ENCODE peak calls at places on chromosomes 13 and 19, in five cellular contexts. W, N, Q, P and V are unnamed samples.

GRCh38 chr13:30257433-30258099 is 49.8 kb downstream of the KATNAL1 start:
- DNase-seq in N (no peak), Q (no peak), W (no peak), P (no peak), V (no peak)

GRCh38 chr19:46670874-46671273 is 9.9 kb upstream of the DACT3 start:
- DNase-seq in Q (no peak), P (no peak), W (no peak), N (peak), V (no peak)

GRCh38 chr13:94683426-94683825 is 28.9 kb downstream of the SOX21 start:
- DNase-seq in Q (no peak), N (no peak), W (no peak), P (no peak), V (no peak)

GRCh38 chr19:48654299-48655059 is 8.5 kb upstream of the CA11 start:
- DNase-seq in Q (no peak), P (no peak), N (no peak), W (no peak), V (no peak)

GRCh38 chr13:52356327-52356726 is 49.6 kb downstream of the THSD1 start:
- DNase-seq in P (no peak), Q (no peak), N (peak), W (no peak), V (peak)

GRCh38 chr13:27481766-27482165 is 31.4 kb upstream of the MTIF3 start:
- DNase-seq in P (peak), W (peak), N (peak), Q (peak), V (peak)

GRCh38 chr19:45079911-45080469 is 930 bp downstream of the GEMIN7 start:
- DNase-seq in Q (no peak), N (no peak), P (no peak), W (no peak), V (no peak)

GRCh38 chr13:110820311-110820710 is 94.6 kb downstream of the ANKRD10 start:
- DNase-seq in Q (no peak), P (no peak), N (no peak), W (no peak), V (no peak)

GRCh38 chr19:19226663-19227062 is 14.9 kb downstream of the NCAN start:
- DNase-seq in N (no peak), Q (no peak), W (no peak), P (no peak), V (no peak)

GRCh38 chr19:55536951-55537740 is at the start of gene SBK2:
- DNase-seq in W (no peak), Q (no peak), N (no peak), P (no peak), V (no peak)

DNA sequence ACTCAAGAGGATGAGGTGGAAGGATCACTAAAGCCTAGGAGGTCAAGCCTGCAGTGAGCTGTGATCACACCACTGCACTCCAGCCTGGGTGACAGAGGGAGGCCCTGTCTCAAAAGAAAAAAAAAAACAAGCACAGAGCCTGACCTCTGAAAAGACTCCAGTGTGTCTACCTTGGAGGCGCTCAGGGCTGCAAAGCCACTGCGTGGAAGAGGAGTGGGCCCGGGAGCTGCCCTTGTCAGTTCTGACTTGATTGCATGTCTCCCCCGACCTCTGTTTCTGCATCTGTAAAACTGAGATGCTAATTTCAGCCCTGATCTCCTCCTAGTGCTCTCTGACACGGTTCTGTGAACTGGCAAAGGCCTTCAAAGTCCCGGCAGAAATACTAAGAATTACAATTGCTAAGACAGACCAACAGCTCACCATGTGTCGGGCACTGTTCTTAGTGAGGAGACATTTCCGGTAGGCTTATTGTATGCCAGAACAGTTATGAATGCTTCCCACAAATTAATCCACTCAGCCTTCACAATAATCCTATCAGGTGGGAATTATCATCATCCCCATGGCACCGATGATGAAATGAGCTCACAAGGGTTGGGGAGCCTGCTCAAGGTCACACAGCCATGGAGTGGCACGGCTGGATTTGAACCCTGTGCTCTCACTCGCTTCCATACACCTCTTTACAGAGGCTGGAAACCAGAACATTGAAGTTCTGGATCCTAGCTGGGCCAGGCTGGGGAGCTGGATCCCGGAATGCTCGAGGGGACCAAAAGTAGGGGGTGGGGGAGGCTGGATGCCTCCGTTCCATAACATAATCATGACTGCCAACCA is 3.5 kb downstream of the AKT2 start:
- DNase-seq in P (peak), Q (peak), W (no peak), N (no peak), V (no peak)
- H3K27ac ChIP-seq in P (no peak), Q (peak), W (peak), N (no peak), V (no peak)

DNA sequence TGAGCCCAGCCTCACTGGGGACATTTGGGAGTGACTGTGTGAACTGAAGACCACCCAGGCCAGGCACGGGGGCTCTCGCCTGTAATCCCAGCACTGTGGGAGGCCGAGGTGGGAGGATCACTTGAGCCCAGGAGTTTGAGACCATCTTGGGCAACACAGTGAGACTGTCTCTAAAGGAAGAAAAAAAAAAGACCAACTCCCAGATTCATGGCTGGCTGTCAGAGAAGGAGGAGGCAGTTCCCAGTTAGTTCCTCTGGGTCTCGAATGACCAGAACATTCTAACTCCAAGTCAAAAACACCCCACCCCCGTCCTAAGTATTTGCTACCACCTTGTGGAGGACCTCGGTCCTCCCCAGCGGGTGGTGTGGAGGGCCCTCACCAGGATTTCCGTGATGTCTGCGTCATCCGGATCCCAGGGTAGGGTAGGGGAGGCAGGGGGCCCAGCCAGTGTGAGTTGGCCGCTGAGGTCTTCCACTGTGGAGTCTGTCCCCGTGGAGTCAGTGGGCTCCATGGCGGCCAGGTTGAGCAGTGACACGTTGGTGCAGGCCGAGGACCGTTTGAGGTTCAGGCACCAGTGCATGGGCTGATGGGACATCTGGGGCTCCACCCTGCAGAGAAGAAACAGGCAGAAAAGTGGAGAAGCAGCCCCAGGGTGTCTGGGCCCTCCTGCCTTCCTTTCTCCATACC is 1.3 kb downstream of the TSKS start:
- DNase-seq in Q (no peak), N (peak), P (peak), W (peak), V (peak)
- TF ChIP-seq CTCF in Q (peak), N (peak), P (no peak), W (no peak), V (peak)

GRCh38 chr13:26041476-26041875 is 10.3 kb downstream of the SHISA2 start:
- DNase-seq in W (no peak), Q (no peak), P (no peak), N (no peak), V (no peak)

GRCh38 chr13:26037302-26037701 is 14.5 kb downstream of the SHISA2 start:
- DNase-seq in Q (no peak), P (no peak), N (peak), W (no peak), V (no peak)

GRCh38 chr13:26038931-26039475 is 12.8 kb downstream of the SHISA2 start:
- DNase-seq in P (no peak), Q (no peak), N (no peak), W (no peak), V (no peak)

GRCh38 chr13:26034018-26034417 is 17.8 kb downstream of the SHISA2 start:
- DNase-seq in N (no peak), Q (no peak), P (no peak), W (no peak), V (no peak)

GRCh38 chr13:26036383-26036782 is 15.4 kb downstream of the SHISA2 start:
- DNase-seq in P (no peak), W (no peak), Q (no peak), N (no peak), V (no peak)
- H3K27ac ChIP-seq in P (no peak), W (no peak), Q (no peak), N (no peak), V (no peak)

GRCh38 chr19:51296331-51297093 is 14.9 kb upstream of the IGLON5 start:
- DNase-seq in N (peak), W (no peak), P (no peak), Q (no peak), V (no peak)
- TF ChIP-seq CTCF in N (no peak), W (no peak), P (no peak), Q (no peak), V (no peak)

DNA sequence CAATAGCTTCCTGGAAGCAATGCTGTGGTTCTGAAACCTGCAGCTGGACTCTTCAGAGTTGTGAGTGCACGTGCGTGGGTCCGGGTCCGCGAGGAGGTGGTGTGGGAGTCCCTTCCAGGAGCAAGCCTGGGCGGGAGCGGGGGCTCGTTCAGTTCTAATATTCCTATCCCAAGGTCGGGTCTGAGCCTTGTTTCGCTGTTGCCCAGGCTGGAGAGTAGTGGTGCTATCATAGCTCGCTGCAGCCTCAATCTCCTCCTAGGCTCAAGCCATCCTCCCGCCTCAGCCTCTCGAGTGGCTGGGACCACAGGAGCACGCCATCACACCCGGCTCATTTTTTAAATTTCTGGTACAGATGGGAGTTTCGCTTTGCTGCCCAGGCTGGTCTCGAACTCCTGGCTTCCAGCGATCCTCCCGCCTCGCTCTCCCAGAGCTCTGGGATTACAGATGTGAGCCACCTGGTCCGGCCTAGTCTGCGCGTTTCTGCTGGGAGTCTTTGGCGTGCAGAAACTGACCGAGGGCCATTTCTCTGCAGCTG is 625 bp downstream of the ZFP82 start:
- DNase-seq in N (no peak), Q (peak), P (no peak), W (no peak), V (no peak)
- H3K27ac ChIP-seq in N (no peak), Q (peak), P (peak), W (peak), V (peak)